ENCODE peak calls at places on chromosomes 11 and 22, in nine cellular contexts. J is A549, T is OCI-LY7, V is kidney, M is gastrocnemius medialis, Y is spleen, Z is lower lobe of right lung, W is fibroblast of mammary gland, X is mammary epithelial cell. H is an unnamed sample.

GRCh38 chr11:111983187-111983986 is 41.8 kb upstream of the DLAT start:
- DNase-seq in Z (peak), X (no peak), W (no peak), V (peak), Y (no peak), M (no peak), J (no peak), T (no peak), H (no peak)

GRCh38 chr22:46829140-46829891 is 66.9 kb downstream of the TBC1D22A start:
- DNase-seq in X (peak), J (peak), T (no peak), V (no peak), M (no peak), Z (no peak), W (peak), Y (no peak), H (peak)

GRCh38 chr11:55501014-55501413 is 53.3 kb upstream of the OR4C15 start:
- DNase-seq in V (peak), J (no peak), W (no peak), Z (no peak), M (no peak), T (no peak), Y (no peak), X (no peak), H (no peak)

GRCh38 chr11:133930053-133930766 is 26.6 kb downstream of the IGSF9B start:
- DNase-seq in M (no peak), Y (no peak), X (no peak), W (no peak), V (no peak), Z (no peak), T (no peak), J (no peak), H (no peak)

GRCh38 chr22:38570841-38571364 is 920 bp upstream of the DMC1 start:
- DNase-seq in Z (peak), W (peak), M (no peak), J (peak), Y (peak), T (peak), V (peak), X (peak), H (peak)

GRCh38 chr11:103878646-103879045 is 157.8 kb upstream of the DDI1 start:
- DNase-seq in Y (no peak), X (no peak), V (no peak), W (peak), M (no peak), J (no peak), T (no peak), Z (no peak), H (no peak)

GRCh38 chr11:19394525-19395016 is 153.8 kb upstream of the E2F8 start:
- DNase-seq in W (no peak), T (no peak), X (no peak), Z (no peak), Y (no peak), V (no peak), J (no peak), M (no peak), H (no peak)

GRCh38 chr22:29128891-29129643 is 56.2 kb downstream of the KREMEN1 start:
- DNase-seq in M (no peak), Z (no peak), W (peak), V (no peak), J (no peak), Y (no peak), T (no peak), X (no peak), H (peak)

GRCh38 chr22:25162561-25162960 is 37.1 kb upstream of the CRYBB3 start:
- DNase-seq in Z (no peak), W (no peak), X (no peak), T (no peak), V (no peak), Y (no peak), J (no peak), M (no peak), H (no peak)

GRCh38 chr11:11865449-11865848 is 23.7 kb downstream of the USP47 start:
- DNase-seq in M (no peak), T (no peak), W (no peak), J (no peak), Y (no peak), Z (no peak), X (no peak), V (no peak), H (no peak)

GRCh38 chr22:46062971-46063631 is 86.1 kb upstream of the WNT7B start:
- DNase-seq in J (no peak), X (peak), M (no peak), W (peak), V (peak), Y (peak), T (no peak), Z (peak), H (no peak)

GRCh38 chr22:19877626-19878339 is 23.1 kb upstream of the GNB1L start:
- DNase-seq in J (no peak), W (peak), V (peak), M (no peak), Z (peak), X (no peak), T (no peak), Y (peak), H (peak)

GRCh38 chr22:39492186-39492585 is 9.9 kb upstream of the MIEF1 start:
- DNase-seq in T (no peak), M (no peak), Z (peak), V (peak), J (no peak), Y (no peak), X (no peak), W (no peak), H (no peak)

GRCh38 chr11:57982763-57983162 is 40.9 kb upstream of the OR9Q1 start:
- DNase-seq in J (no peak), V (no peak), W (no peak), Y (no peak), T (no peak), Z (no peak), X (no peak), M (no peak), H (no peak)

GRCh38 chr11:1307163-1307870 is 2.1 kb downstream of the TOLLIP start:
- DNase-seq in W (no peak), X (peak), T (no peak), Z (peak), M (no peak), V (no peak), Y (peak), J (no peak), H (no peak)

GRCh38 chr22:17772963-17773605 is 1.2 kb downstream of the BID start:
- DNase-seq in T (no peak), X (peak), W (peak), M (no peak), Y (peak), Z (no peak), V (peak), J (no peak), H (peak)

GRCh38 chr22:41833369-41834004 is 582 bp downstream of the SREBF2 start:
- DNase-seq in X (peak), W (peak), V (peak), Z (peak), M (no peak), Y (peak), J (no peak), T (peak), H (no peak)

GRCh38 chr11:71283960-71284359 is 31.6 kb upstream of the SHANK2 start:
- DNase-seq in X (peak), T (no peak), Y (peak), W (no peak), V (no peak), M (no peak), J (no peak), Z (peak), H (no peak)

GRCh38 chr11:127651175-127651887 is 650.8 kb upstream of the KIRREL3 start:
- DNase-seq in Z (no peak), M (no peak), V (no peak), J (no peak), W (peak), T (no peak), Y (no peak), X (peak), H (peak)

GRCh38 chr22:46931414-46931813 is 169.0 kb downstream of the TBC1D22A start:
- DNase-seq in X (peak), T (no peak), M (no peak), V (no peak), Y (no peak), Z (no peak), W (peak), J (no peak), H (peak)

GRCh38 chr11:125285844-125286243 is 121.3 kb downstream of the PKNOX2 start:
- DNase-seq in Y (no peak), X (no peak), T (no peak), J (no peak), W (no peak), Z (no peak), V (peak), M (no peak), H (no peak)

GRCh38 chr22:23241562-23242472 is 61.5 kb downstream of the BCR start:
- DNase-seq in V (no peak), Y (no peak), W (no peak), J (no peak), Z (no peak), T (no peak), X (no peak), M (no peak), H (no peak)

GRCh38 chr22:39724390-39724789 is 153.8 kb downstream of the CACNA1I start:
- DNase-seq in X (no peak), V (no peak), T (peak), Z (no peak), W (peak), M (no peak), Y (no peak), J (no peak), H (peak)

GRCh38 chr11:10348650-10349280 is 43.9 kb downstream of the ADM start:
- DNase-seq in J (no peak), Z (no peak), M (no peak), V (no peak), Y (no peak), X (peak), T (no peak), W (peak), H (peak)

GRCh38 chr11:60880189-60880588 is 12.8 kb downstream of the ZP1 start:
- DNase-seq in J (no peak), X (no peak), M (no peak), W (no peak), Y (no peak), Z (no peak), V (no peak), T (no peak), H (no peak)

GRCh38 chr11:110894224-110894623 is 182.0 kb upstream of the ARHGAP20 start:
- DNase-seq in Z (no peak), J (no peak), W (no peak), V (no peak), T (no peak), Y (no peak), X (peak), M (no peak), H (no peak)

GRCh38 chr11:1837171-1838076 is 1.4 kb upstream of the TNNI2 start:
- DNase-seq in J (peak), W (peak), Z (peak), M (no peak), Y (peak), X (no peak), V (peak), T (peak), H (peak)

GRCh38 chr11:66050581-66051231 is 1.5 kb upstream of the SF3B2 start:
- DNase-seq in Y (peak), X (no peak), J (peak), Z (no peak), W (no peak), V (no peak), M (no peak), T (no peak), H (no peak)

GRCh38 chr11:24617856-24618255 is 121.0 kb downstream of the LUZP2 start:
- DNase-seq in X (no peak), V (no peak), Z (no peak), Y (no peak), M (no peak), J (no peak), T (no peak), W (no peak), H (peak)

GRCh38 chr11:1768141-1768469 is 4.4 kb upstream of the CTSD start:
- DNase-seq in V (no peak), J (no peak), M (no peak), W (no peak), Y (no peak), X (no peak), T (no peak), Z (no peak), H (no peak)

GRCh38 chr11:26896716-26897115 is 97.2 kb upstream of the FIBIN start:
- DNase-seq in T (no peak), Z (no peak), M (no peak), W (no peak), V (no peak), J (no peak), X (no peak), Y (no peak), H (no peak)

GRCh38 chr11:22879615-22880014 is 19.3 kb upstream of the CCDC179 start:
- DNase-seq in M (no peak), W (no peak), T (no peak), X (no peak), J (no peak), V (no peak), Y (no peak), Z (no peak), H (peak)

GRCh38 chr11:10405858-10406592 is 49.0 kb upstream of the AMPD3 start:
- DNase-seq in Y (no peak), Z (peak), J (peak), M (peak), V (no peak), T (peak), W (peak), X (peak), H (peak)

GRCh38 chr22:46129390-46130041 is 20.8 kb upstream of the PPARA start:
- DNase-seq in Y (peak), M (no peak), J (no peak), Z (peak), T (peak), W (no peak), X (no peak), V (peak), H (no peak)

GRCh38 chr11:116833491-116833815 is 3.7 kb downstream of the APOC3 start:
- DNase-seq in X (no peak), Z (no peak), W (no peak), V (no peak), J (no peak), T (no peak), M (no peak), Y (no peak), H (no peak)

GRCh38 chr11:116833816-116834534 is 3.4 kb downstream of the APOA1 start:
- DNase-seq in Y (peak), Z (no peak), M (no peak), V (no peak), J (no peak), W (no peak), T (no peak), X (no peak), H (no peak)

GRCh38 chr11:116831790-116832349 is 2.2 kb downstream of the APOC3 start:
- DNase-seq in M (no peak), T (no peak), Z (no peak), W (no peak), J (no peak), X (no peak), Y (peak), V (no peak), H (no peak)

GRCh38 chr11:116830184-116830912 is 641 bp downstream of the APOC3 start:
- DNase-seq in X (no peak), T (no peak), W (no peak), M (no peak), Y (peak), Z (no peak), J (no peak), V (no peak), H (no peak)

GRCh38 chr11:116832350-116833290 is 2.9 kb downstream of the APOC3 start:
- DNase-seq in Y (peak), J (no peak), M (no peak), Z (no peak), V (no peak), X (no peak), W (no peak), T (peak), H (no peak)
- TF ChIP-seq CTCF in Y (no peak), J (no peak), M (no peak), Z (no peak), V (no peak), X (no peak), W (no peak), T (peak), H (no peak)

GRCh38 chr22:50244420-50245213 is at the start of gene TUBGCP6:
- DNase-seq in X (peak), M (peak), V (peak), T (peak), J (peak), Y (peak), W (peak), Z (peak), H (peak)

GRCh38 chr22:50248192-50249084 is 2.6 kb downstream of the HDAC10 start:
- DNase-seq in T (no peak), Z (no peak), M (no peak), W (no peak), Y (no peak), J (no peak), V (no peak), X (no peak), H (no peak)

GRCh38 chr22:50247748-50248147 is 2.9 kb upstream of the TUBGCP6 start:
- DNase-seq in V (peak), T (peak), M (no peak), Y (no peak), J (no peak), W (peak), X (no peak), Z (no peak), H (peak)

GRCh38 chr22:50245214-50246072 is 620 bp upstream of the TUBGCP6 start:
- DNase-seq in M (no peak), W (no peak), V (no peak), X (peak), Y (peak), J (no peak), Z (no peak), T (no peak), H (no peak)

DNA sequence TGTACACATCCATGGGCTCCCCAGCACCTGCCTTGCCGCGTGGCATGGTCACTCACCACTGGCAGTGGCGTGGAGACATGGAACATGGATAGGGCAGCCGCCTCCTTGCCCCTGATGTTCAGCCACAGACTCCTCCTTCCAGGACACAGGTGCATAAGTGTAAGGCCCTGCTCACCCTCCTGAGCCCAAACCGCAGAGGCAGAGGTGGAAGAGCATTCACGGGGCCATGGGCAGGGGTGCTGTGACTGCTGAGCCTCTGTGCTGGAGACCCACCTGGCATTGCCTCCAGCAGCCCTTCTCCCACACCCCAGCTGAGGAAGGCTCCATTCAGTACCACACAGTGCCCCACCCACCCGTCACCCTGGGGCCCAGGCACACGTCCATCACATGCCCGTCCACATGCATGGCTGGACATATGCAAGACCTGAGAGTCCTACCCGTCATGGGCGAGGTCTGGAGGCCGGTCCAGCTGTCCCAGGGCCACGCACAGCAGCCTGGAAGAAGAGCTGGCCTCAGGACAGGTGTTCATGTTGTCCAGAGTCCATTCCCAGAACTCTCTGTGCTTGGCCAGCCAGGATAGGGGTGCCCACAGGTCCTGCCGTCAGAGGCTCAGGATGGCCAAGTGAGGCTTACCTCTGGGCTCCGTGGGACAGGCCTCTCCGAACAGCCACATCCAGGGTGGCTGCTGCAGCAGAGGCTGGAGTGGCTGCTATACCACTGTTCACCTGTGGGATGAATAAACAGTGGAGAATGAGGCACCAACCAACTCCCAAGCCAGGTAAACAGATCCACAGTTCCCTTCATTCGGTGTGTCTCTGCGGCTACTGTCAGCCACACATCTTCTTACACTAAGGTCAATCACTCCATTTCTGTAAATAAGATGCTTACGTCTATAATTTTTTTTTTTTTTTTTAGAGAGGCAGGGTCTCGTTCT is 1.7 kb upstream of the TUBGCP6 start:
- DNase-seq in X (no peak), J (peak), T (no peak), V (no peak), W (no peak), Z (no peak), Y (no peak), M (peak), H (no peak)
- H3K4me3 ChIP-seq in X (peak), J (no peak), T (peak), V (no peak), W (no peak), Z (no peak), Y (no peak), M (peak), H (no peak)

GRCh38 chr11:40129276-40129675 is 1330.2 kb downstream of the LRRC4C start:
- DNase-seq in T (no peak), M (no peak), V (no peak), Y (no peak), Z (no peak), W (no peak), X (no peak), J (no peak), H (peak)
- TF ChIP-seq CTCF in T (peak), M (no peak), V (peak), Y (peak), Z (peak), W (peak), X (no peak), J (no peak), H (peak)

DNA sequence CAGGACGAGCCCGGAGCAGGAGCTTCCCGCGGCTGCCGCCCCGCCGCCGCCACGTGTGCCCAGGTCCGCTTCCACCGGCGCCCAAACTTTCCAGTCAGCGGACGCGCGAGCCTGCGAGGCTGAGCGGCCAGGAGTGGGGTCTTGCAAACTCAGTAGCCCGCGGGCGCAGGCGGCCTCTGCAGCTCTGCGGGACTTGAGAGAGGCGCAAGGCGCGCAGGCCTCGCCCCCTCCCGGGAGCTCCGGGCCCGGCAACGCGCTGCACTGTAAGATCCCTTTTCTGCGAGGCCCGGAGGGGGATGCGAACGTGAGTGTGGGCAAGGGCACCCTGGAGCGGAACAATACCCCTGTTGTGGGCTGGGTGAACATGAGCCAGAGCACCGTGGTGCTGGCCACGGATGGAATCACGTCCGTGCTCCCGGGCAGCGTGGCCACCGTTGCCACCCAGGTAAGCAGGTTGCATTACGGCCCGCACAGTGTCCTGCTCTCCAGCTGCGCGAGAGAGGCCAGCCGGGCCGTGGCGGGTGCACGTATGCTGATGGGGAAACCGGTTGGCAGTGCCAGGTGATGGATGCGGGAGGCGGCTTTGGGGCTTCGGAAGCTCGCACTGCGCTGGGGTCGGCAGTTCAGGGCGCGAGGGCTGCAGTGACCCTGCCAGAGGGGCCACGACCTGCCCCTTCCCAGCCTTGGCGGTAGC is 2.0 kb downstream of the SLC6A5 start:
- DNase-seq in X (no peak), V (no peak), J (no peak), Z (no peak), Y (no peak), M (no peak), T (no peak), W (no peak), H (no peak)
- H3K4me3 ChIP-seq in X (no peak), V (no peak), J (no peak), Z (no peak), Y (no peak), M (no peak), T (no peak), W (no peak), H (no peak)

GRCh38 chr11:114399903-114400221 is 449 bp downstream of the C11orf71 start:
- DNase-seq in T (peak), V (no peak), M (peak), Z (peak), Y (no peak), J (peak), X (no peak), W (no peak), H (peak)

GRCh38 chr11:114400974-114401223 is 433 bp downstream of the RBM7 start:
- DNase-seq in T (no peak), M (no peak), V (no peak), W (no peak), X (no peak), J (no peak), Z (no peak), Y (no peak), H (no peak)

GRCh38 chr11:114398303-114398920 is 1.9 kb downstream of the C11orf71 start:
- DNase-seq in W (no peak), T (no peak), M (no peak), Z (no peak), V (no peak), X (no peak), J (no peak), Y (no peak), H (no peak)

GRCh38 chr11:114399490-114399889 is 821 bp downstream of the C11orf71 start:
- DNase-seq in Y (no peak), Z (no peak), W (peak), J (no peak), V (no peak), T (no peak), X (no peak), M (no peak), H (no peak)

GRCh38 chr11:114400222-114400973 is at the start of the genes C11orf71 and RBM7:
- DNase-seq in V (peak), J (peak), Z (peak), T (peak), M (peak), Y (peak), W (peak), X (peak), H (peak)
- TF ChIP-seq CTCF in V (no peak), J (no peak), Z (peak), T (peak), M (no peak), Y (no peak), W (no peak), X (no peak), H (no peak)

H was measured in choroid plexus epithelial cell.